ENCODE peak calls at places on chromosomes 1 and 21, in nine cellular contexts. N is GM23338; J is lung; Y is uterus; F is hepatocyte; T is CD8-positive, alpha-beta T cell; Z is ascending aorta; G is IMR-90; M is SK-N-SH. U is an unnamed sample. For H3K4me1, the result is how much of the 10 kb centered on the place peaks cover.

GRCh38 chr1:16119926-16120325 is 35.9 kb downstream of the EPHA2 start:
- DNase-seq in N (no peak), J (no peak), Y (no peak), F (no peak), T (no peak), Z (no peak), G (no peak), M (peak), U (no peak)

GRCh38 chr1:21885236-21886037 is 51.7 kb downstream of the HSPG2 start:
- DNase-seq in N (no peak), J (no peak), Y (no peak), F (no peak), T (no peak), Z (no peak), G (no peak), M (no peak), U (no peak)

GRCh38 chr1:107604823-107605222 is 360.2 kb downstream of the VAV3 start:
- DNase-seq in N (no peak), J (no peak), Y (no peak), F (no peak), T (no peak), Z (no peak), G (no peak), M (no peak), U (no peak)

GRCh38 chr1:35539073-35539823 is 18.0 kb downstream of the KIAA0319L start:
- DNase-seq in N (no peak), J (no peak), Y (no peak), F (no peak), T (no peak), Z (no peak), G (no peak), M (no peak), U (no peak)

GRCh38 chr1:175861641-175862367 is 118.4 kb upstream of the TNR start:
- DNase-seq in N (no peak), J (no peak), Y (no peak), F (no peak), T (no peak), Z (no peak), G (no peak), M (no peak), U (no peak)

GRCh38 chr1:3775498-3776230 is 3.1 kb downstream of the SMIM1 start:
- DNase-seq in N (peak), J (peak), Y (peak), F (peak), T (peak), Z (no peak), G (peak), M (peak), U (no peak)

GRCh38 chr1:58650141-58650540 is 49.7 kb downstream of the MYSM1 start:
- DNase-seq in N (no peak), J (no peak), Y (no peak), F (no peak), T (no peak), Z (no peak), G (peak), M (no peak), U (no peak)

GRCh38 chr1:115706774-115707425 is 61.6 kb downstream of the CASQ2 start:
- DNase-seq in N (peak), J (no peak), Y (no peak), F (peak), T (no peak), Z (no peak), G (peak), M (peak), U (peak)

GRCh38 chr1:205360166-205360565 is 3.4 kb upstream of the KLHDC8A start:
- DNase-seq in N (no peak), J (no peak), Y (no peak), F (no peak), T (no peak), Z (no peak), G (no peak), M (peak), U (no peak)

GRCh38 chr1:53197301-53198205 is 929 bp downstream of the CPT2 start:
- DNase-seq in N (no peak), J (no peak), Y (no peak), F (no peak), T (no peak), Z (no peak), G (no peak), M (peak), U (no peak)

GRCh38 chr1:19445417-19446342 is 39.7 kb downstream of the CAPZB start:
- DNase-seq in N (peak), J (no peak), Y (no peak), F (peak), T (no peak), Z (no peak), G (no peak), M (peak), U (peak)

GRCh38 chr1:78301141-78301540 is 189.6 kb upstream of the PTGFR start:
- DNase-seq in N (no peak), J (no peak), Y (no peak), F (no peak), T (no peak), Z (no peak), G (no peak), M (no peak), U (no peak)

GRCh38 chr21:33539612-33540011 is 2.3 kb downstream of the GART start:
- DNase-seq in N (no peak), J (no peak), Y (no peak), F (no peak), T (no peak), Z (no peak), G (peak), M (no peak), U (no peak)

GRCh38 chr1:14656384-14656937 is 58.0 kb downstream of the KAZN start:
- DNase-seq in N (no peak), J (no peak), Y (no peak), F (no peak), T (no peak), Z (no peak), G (no peak), M (no peak), U (no peak)

GRCh38 chr1:27958513-27958912 is 1.3 kb upstream of the XKR8 start:
- DNase-seq in N (no peak), J (no peak), Y (peak), F (no peak), T (no peak), Z (no peak), G (no peak), M (no peak), U (no peak)

GRCh38 chr1:27959792-27960603 is at the start of gene XKR8:
- DNase-seq in N (peak), J (peak), Y (peak), F (peak), T (peak), Z (peak), G (peak), M (no peak), U (peak)

GRCh38 chr1:27961646-27962221 is 2.0 kb downstream of the XKR8 start:
- DNase-seq in N (peak), J (no peak), Y (no peak), F (no peak), T (no peak), Z (no peak), G (no peak), M (no peak), U (no peak)

GRCh38 chr1:27963393-27963792 is 3.6 kb downstream of the XKR8 start:
- DNase-seq in N (no peak), J (no peak), Y (no peak), F (no peak), T (no peak), Z (no peak), G (no peak), M (no peak), U (no peak)

GRCh38 chr1:27960762-27961645 is 1.2 kb downstream of the XKR8 start:
- DNase-seq in N (no peak), J (no peak), Y (no peak), F (no peak), T (no peak), Z (peak), G (no peak), M (no peak), U (no peak)
- H3K4me3 ChIP-seq in N (peak), J (peak), Y (no peak), F (peak), T (peak), Z (peak), G (peak), M (no peak), U (peak)

GRCh38 chr1:39160703-39161102 is 43.8 kb upstream of the MACF1 start:
- DNase-seq in N (no peak), J (no peak), Y (no peak), F (no peak), T (no peak), Z (no peak), G (no peak), M (no peak), U (no peak)

GRCh38 chr1:39154553-39155361 is 49.7 kb upstream of the MACF1 start:
- DNase-seq in N (no peak), J (peak), Y (peak), F (peak), T (no peak), Z (peak), G (peak), M (no peak), U (peak)

GRCh38 chr1:39158330-39159086 is 46.0 kb upstream of the MACF1 start:
- DNase-seq in N (peak), J (peak), Y (no peak), F (peak), T (no peak), Z (peak), G (peak), M (no peak), U (peak)

GRCh38 chr1:39159224-39160036 is 45.1 kb upstream of the MACF1 start:
- DNase-seq in N (peak), J (peak), Y (no peak), F (peak), T (no peak), Z (no peak), G (peak), M (no peak), U (peak)

GRCh38 chr1:39157304-39157703 is 47.2 kb upstream of the MACF1 start:
- DNase-seq in N (no peak), J (no peak), Y (no peak), F (no peak), T (no peak), Z (no peak), G (no peak), M (no peak), U (no peak)
- H3K4me1 ChIP-seq in N (half or more), J (under half), Y (under half), F (under half), T (under half), Z (half or more), G (under half), M (half or more), U (half or more)

DNA sequence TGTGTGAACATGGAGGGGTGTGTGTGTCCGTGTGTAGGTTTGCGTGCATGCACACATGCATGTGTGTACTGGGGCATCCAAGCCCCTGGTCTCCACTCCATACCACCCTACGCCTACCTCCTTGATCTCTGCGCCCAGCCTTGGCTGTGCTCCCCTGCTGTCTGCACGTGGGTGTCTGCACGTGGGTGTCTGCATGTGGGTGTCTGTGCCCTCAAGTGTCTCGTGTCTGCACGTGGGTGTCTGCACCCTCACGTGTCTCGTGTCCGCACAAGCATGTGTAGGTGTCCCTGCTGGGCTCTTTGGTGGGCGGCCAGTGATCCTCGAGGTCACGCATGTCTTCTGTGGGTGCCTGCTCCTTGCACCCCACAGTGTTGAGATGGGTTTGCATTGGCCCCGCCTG is 21.1 kb downstream of the RNF223 start:
- DNase-seq in N (no peak), J (no peak), Y (no peak), F (no peak), T (no peak), Z (no peak), G (no peak), M (no peak), U (no peak)
- H3K4me3 ChIP-seq in N (no peak), J (no peak), Y (no peak), F (no peak), T (no peak), Z (no peak), G (no peak), M (no peak), U (no peak)

GRCh38 chr1:64542118-64542517 is 72.2 kb downstream of the CACHD1 start:
- DNase-seq in N (no peak), J (no peak), Y (no peak), F (no peak), T (no peak), Z (no peak), G (no peak), M (no peak), U (no peak)
- H3K4me1 ChIP-seq in N (half or more), J (under half), Y (under half), F (under half), T (half or more), Z (under half), G (under half), M (under half), U (under half)

GRCh38 chr1:180486092-180486491 is 16.3 kb downstream of the ACBD6 start:
- DNase-seq in N (peak), J (no peak), Y (no peak), F (no peak), T (no peak), Z (no peak), G (no peak), M (no peak), U (no peak)

GRCh38 chr1:180489976-180490375 is 12.4 kb downstream of the ACBD6 start:
- DNase-seq in N (no peak), J (no peak), Y (no peak), F (no peak), T (no peak), Z (no peak), G (peak), M (no peak), U (no peak)

GRCh38 chr1:180484490-180484889 is 17.9 kb downstream of the ACBD6 start:
- DNase-seq in N (no peak), J (no peak), Y (no peak), F (no peak), T (no peak), Z (no peak), G (no peak), M (no peak), U (no peak)

GRCh38 chr1:180489313-180489712 is 13.1 kb downstream of the ACBD6 start:
- DNase-seq in N (no peak), J (no peak), Y (no peak), F (no peak), T (no peak), Z (no peak), G (no peak), M (no peak), U (no peak)

DNA sequence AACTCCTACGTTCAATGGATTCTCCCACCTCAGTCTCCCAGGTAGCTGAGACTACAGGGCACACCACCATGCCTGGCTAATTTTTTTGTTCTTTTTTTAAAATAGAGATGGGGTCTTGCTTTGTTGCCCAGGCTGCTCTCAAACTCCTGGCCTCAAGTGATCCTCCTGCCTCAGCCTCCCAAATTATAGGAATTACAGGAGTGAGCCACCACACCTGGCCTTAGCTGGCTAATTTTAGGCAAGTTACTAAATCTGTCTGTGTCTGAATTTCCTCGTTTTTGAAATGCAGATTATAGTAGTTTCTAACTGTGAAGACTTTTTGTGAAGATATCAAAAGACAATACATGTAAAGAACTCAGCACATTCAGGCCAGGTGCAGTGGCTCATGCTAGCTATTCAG is 13.7 kb downstream of the ACBD6 start:
- DNase-seq in N (no peak), J (no peak), Y (no peak), F (no peak), T (no peak), Z (no peak), G (no peak), M (no peak), U (no peak)
- H3K4me3 ChIP-seq in N (no peak), J (no peak), Y (no peak), F (no peak), T (no peak), Z (no peak), G (no peak), M (no peak), U (no peak)

GRCh38 chr21:44525431-44526095 is 14.4 kb downstream of the KRTAP10-1 start:
- DNase-seq in N (no peak), J (no peak), Y (peak), F (no peak), T (no peak), Z (peak), G (no peak), M (no peak), U (no peak)
- H3K4me1 ChIP-seq in N (under half), J (under half), Y (under half), F (under half), T (under half), Z (under half), G (under half), M (under half), U (under half)

DNA sequence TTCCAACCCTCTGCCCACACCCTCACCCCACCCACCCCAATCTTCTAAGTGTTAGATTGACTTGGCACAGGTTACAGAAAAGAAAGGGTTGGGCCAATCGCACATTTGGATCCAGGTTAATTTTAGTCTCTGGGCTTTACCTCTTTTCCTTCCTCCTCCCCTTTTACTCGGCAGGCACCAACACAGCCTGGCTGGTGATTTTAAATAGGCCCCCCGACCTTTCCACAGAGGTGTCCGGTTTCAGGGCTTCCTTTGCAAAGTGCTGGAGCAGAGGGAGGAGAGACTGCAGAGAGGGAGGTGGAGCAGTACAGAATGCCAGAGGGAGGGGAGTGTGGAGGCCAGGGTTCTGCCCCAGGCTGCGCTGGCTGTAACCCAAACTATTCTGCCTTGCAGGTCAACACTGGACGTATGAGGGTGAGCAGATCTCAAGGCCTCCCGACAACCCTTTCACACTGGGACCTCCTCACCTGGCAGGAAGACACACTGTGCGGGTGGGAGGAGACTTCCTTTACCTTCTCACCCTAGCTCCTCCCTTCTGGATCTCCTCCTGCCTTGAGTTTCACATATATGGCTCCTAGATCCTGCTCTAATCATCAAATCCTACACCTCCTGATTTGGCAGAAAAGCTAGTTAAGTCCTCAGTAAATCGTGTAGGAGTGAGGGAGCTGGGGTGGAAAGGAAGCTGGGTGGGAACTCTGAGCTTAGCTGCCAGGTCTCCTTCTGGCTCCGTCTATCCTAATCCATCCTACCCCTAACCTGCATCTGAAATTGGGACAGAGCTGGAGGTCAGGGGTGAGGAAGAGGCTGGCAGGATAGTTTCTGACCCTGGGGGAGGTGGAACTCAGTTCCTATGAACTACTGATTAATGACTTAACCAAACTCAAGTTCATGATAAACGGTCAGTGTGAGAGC is 2.4 kb downstream of the CA14 start:
- DNase-seq in N (peak), J (peak), Y (peak), F (peak), T (no peak), Z (no peak), G (no peak), M (peak), U (no peak)
- H3K4me3 ChIP-seq in N (peak), J (no peak), Y (no peak), F (no peak), T (no peak), Z (no peak), G (no peak), M (no peak), U (no peak)

U was measured in SJSA1.